ENCODE peak calls at places on chromosome 22, in ten cellular contexts. Y is breast epithelium, E is stomach, J is H1, H is transverse colon, Z is body of pancreas, C is A549, M is tibial nerve, A is ovary, F is Peyer's patch. X is an unnamed sample.

GRCh38 chr22:38141574-38141973 is 31.1 kb upstream of the BAIAP2L2 start:
- DNase-seq in E (no peak), F (no peak), C (no peak), Y (no peak), Z (no peak), J (no peak), M (no peak), H (no peak), A (no peak), X (peak)

GRCh38 chr22:37491106-37491505 is 4.9 kb upstream of the MFNG start:
- DNase-seq in A (no peak), F (no peak), E (no peak), Y (no peak), C (no peak), H (no peak), Z (no peak), M (no peak), J (no peak), X (no peak)

GRCh38 chr22:36362077-36362476 is 25.7 kb downstream of the MYH9 start:
- DNase-seq in A (no peak), F (no peak), Y (no peak), H (no peak), J (no peak), Z (no peak), E (no peak), C (no peak), M (no peak), X (no peak)

GRCh38 chr22:46484156-46484860 is 53.1 kb downstream of the CELSR1 start:
- DNase-seq in E (no peak), A (no peak), Z (no peak), C (peak), Y (no peak), H (no peak), M (no peak), F (no peak), J (no peak), X (no peak)

GRCh38 chr22:27677895-27678458 is 123.6 kb downstream of the MN1 start:
- DNase-seq in Y (no peak), F (no peak), C (no peak), A (no peak), J (no peak), M (no peak), H (no peak), Z (no peak), E (no peak), X (no peak)

GRCh38 chr22:38085501-38085900 is 1.5 kb upstream of the SLC16A8 start:
- DNase-seq in J (no peak), H (no peak), A (peak), F (no peak), C (no peak), Z (no peak), E (no peak), M (no peak), Y (no peak), X (no peak)

GRCh38 chr22:37126383-37126782 is 16.9 kb upstream of the TMPRSS6 start:
- DNase-seq in Y (no peak), E (no peak), M (no peak), J (no peak), C (peak), H (no peak), F (no peak), A (no peak), Z (no peak), X (no peak)

GRCh38 chr22:36552300-36552699 is 23.3 kb upstream of the EIF3D start:
- DNase-seq in H (no peak), E (no peak), C (no peak), F (no peak), M (no peak), J (no peak), Y (no peak), Z (no peak), A (no peak), X (no peak)

GRCh38 chr22:47139790-47140119 is 377.3 kb downstream of the TBC1D22A start:
- DNase-seq in C (no peak), H (no peak), E (no peak), J (no peak), F (no peak), M (no peak), Y (no peak), A (no peak), Z (no peak), X (no peak)

GRCh38 chr22:47292546-47293320 is 530.3 kb downstream of the TBC1D22A start:
- DNase-seq in M (no peak), A (no peak), E (peak), Y (peak), H (no peak), J (no peak), C (no peak), F (peak), Z (no peak), X (peak)

GRCh38 chr22:45454260-45454659 is 40.8 kb downstream of the RIBC2 start:
- DNase-seq in C (no peak), J (no peak), E (no peak), A (no peak), M (no peak), Y (no peak), F (no peak), H (no peak), Z (no peak), X (no peak)

GRCh38 chr22:36344106-36344827 is 43.5 kb downstream of the MYH9 start:
- DNase-seq in H (no peak), F (no peak), C (no peak), Y (no peak), M (no peak), A (no peak), E (no peak), J (no peak), Z (no peak), X (no peak)

GRCh38 chr22:27965547-27965946 is 46.5 kb upstream of the PITPNB start:
- DNase-seq in C (peak), M (no peak), H (no peak), F (no peak), E (no peak), Z (no peak), A (no peak), J (no peak), Y (no peak), X (no peak)

GRCh38 chr22:48089601-48090331 is 1327.3 kb downstream of the TBC1D22A start:
- DNase-seq in A (peak), C (no peak), Y (peak), J (no peak), H (no peak), Z (peak), E (no peak), F (peak), M (peak), X (peak)

DNA sequence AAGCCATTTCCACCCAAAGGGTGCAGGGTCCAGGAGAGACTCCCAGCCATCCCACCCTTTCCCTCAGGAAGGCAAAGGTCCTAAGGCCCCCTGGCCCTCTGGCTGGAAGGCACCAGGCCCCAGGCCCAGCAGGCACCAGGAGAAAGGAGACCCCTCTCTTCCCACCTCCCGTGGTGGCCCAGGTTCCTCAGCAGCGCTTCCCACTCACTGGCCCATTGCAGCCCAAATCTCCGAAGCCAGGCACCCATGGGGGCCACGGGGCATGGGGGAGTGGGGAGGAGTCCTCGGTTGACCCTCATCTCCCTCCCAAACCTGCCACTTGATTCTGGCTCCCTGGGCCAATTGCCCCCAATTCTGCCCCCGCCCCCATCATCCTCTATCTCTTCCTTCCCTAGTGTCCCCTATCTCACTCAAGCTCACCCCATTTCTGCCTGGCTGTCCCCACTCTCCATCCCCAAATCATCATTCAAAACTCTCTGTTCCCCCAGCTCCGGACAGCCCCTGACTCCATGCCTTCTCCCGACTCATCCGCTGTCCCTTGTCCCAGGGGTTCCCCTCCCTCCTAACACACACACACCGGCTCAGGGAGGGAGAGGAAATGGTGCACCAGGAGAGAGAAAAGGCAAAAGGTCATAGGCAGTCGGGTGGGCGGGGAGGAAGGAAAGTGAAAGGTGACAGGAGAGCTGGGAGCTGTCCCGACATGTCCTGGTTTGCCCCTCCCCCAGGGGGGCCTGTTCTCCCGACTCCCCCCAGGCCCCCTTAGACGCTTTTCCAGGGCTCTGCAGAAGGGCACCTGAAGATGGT is 1.2 kb downstream of the LIF start:
- DNase-seq in Z (no peak), M (no peak), Y (no peak), J (no peak), A (no peak), F (no peak), H (peak), C (no peak), E (no peak), X (no peak)
- TF ChIP-seq POLR2A in Z (no peak), M (no peak), Y (no peak), J (no peak), A (no peak), F (no peak), H (no peak), C (no peak), E (no peak), X (no peak)

GRCh38 chr22:49862408-49862776 is 8.7 kb downstream of the ZBED4 start:
- DNase-seq in Z (no peak), E (no peak), Y (no peak), H (no peak), J (no peak), C (no peak), A (no peak), F (no peak), M (no peak), X (no peak)
- H3K4me3 ChIP-seq in Z (no peak), E (no peak), Y (no peak), H (no peak), J (no peak), C (no peak), A (no peak), F (no peak), M (no peak), X (no peak)

GRCh38 chr22:43956383-43956782 is 1.1 kb downstream of the SAMM50 start:
- DNase-seq in E (no peak), M (no peak), J (no peak), C (no peak), F (no peak), Z (no peak), H (no peak), A (no peak), Y (no peak), X (no peak)

GRCh38 chr22:43953988-43954771 is 1.1 kb upstream of the SAMM50 start:
- DNase-seq in Y (no peak), A (no peak), Z (no peak), M (no peak), F (no peak), J (no peak), C (no peak), H (no peak), E (no peak), X (no peak)

GRCh38 chr22:43955883-43956286 is 643 bp downstream of the SAMM50 start:
- DNase-seq in F (no peak), M (no peak), A (no peak), C (no peak), E (no peak), H (no peak), Z (no peak), Y (no peak), J (no peak), X (no peak)

GRCh38 chr22:43956805-43957463 is 1.7 kb downstream of the SAMM50 start:
- DNase-seq in H (no peak), Z (no peak), C (no peak), J (no peak), M (no peak), A (no peak), Y (no peak), E (no peak), F (no peak), X (no peak)

GRCh38 chr22:43955040-43955882 is at the start of gene SAMM50:
- DNase-seq in Z (peak), F (peak), J (peak), A (peak), E (peak), H (peak), M (peak), Y (peak), C (peak), X (peak)
- TF ChIP-seq POLR2A in Z (peak), F (peak), J (peak), A (peak), E (no peak), H (peak), M (peak), Y (peak), C (peak), X (no peak)

GRCh38 chr22:42601879-42602465 is 12.7 kb downstream of the POLDIP3 start:
- DNase-seq in M (no peak), E (no peak), H (no peak), Z (no peak), C (no peak), J (no peak), Y (no peak), F (no peak), A (no peak), X (no peak)
- H3K4me3 ChIP-seq in M (no peak), E (no peak), H (no peak), Z (no peak), C (no peak), J (no peak), Y (no peak), F (no peak), A (no peak), X (no peak)

X was measured in lower leg skin.